ENCODE peak calls at places on chromosomes 13 and 19, in four cellular contexts. K is GM23248, L is heart right ventricle, H is heart left ventricle. T is an unnamed sample. For H3K4me1, the result is how much of the 10 kb centered on the place peaks cover.

GRCh38 chr19:45251452-45252354 is 632 bp downstream of the MARK4 start:
- DNase-seq in L (no peak), K (peak), H (no peak), T (no peak)

GRCh38 chr19:7657047-7657779 is 11.6 kb upstream of the RETN start:
- DNase-seq in K (peak), L (no peak), H (no peak), T (no peak)

GRCh38 chr13:25574437-25575426 is 203.0 kb downstream of the ATP8A2 start:
- DNase-seq in K (peak), L (peak), H (peak), T (peak)

GRCh38 chr13:24500977-24501376 is 11.6 kb downstream of the PARP4 start:
- DNase-seq in L (no peak), H (no peak), K (peak), T (no peak)

GRCh38 chr19:5470264-5470671 is 15.1 kb downstream of the ZNRF4 start:
- DNase-seq in H (no peak), L (no peak), K (no peak), T (no peak)

GRCh38 chr13:72648513-72649065 is 78.8 kb downstream of the MZT1 start:
- DNase-seq in L (no peak), H (no peak), K (no peak), T (no peak)

GRCh38 chr13:26307701-26308100 is 53.8 kb downstream of the CDK8 start:
- DNase-seq in H (no peak), K (no peak), L (no peak), T (no peak)

GRCh38 chr13:77522444-77522843 is 13.1 kb upstream of the SCEL start:
- DNase-seq in H (no peak), L (no peak), K (no peak), T (no peak)

GRCh38 chr19:36837525-36837901 is 674 bp downstream of the ZNF790 start:
- DNase-seq in H (no peak), L (no peak), K (peak), T (no peak)

GRCh38 chr13:62482351-62482750 is 1066.7 kb upstream of the PCDH20 start:
- DNase-seq in H (no peak), K (no peak), L (no peak), T (no peak)

GRCh38 chr13:52127378-52127777 is 1.5 kb downstream of the NEK5 start:
- DNase-seq in L (no peak), K (peak), H (no peak), T (no peak)

GRCh38 chr13:25249001-25249543 is 38.2 kb downstream of the MTMR6 start:
- DNase-seq in L (no peak), H (no peak), K (peak), T (no peak)

GRCh38 chr19:49889687-49890348 is 6.9 kb downstream of the IL4I1 start:
- DNase-seq in H (peak), L (peak), K (peak), T (peak)

GRCh38 chr13:35818577-35819165 is 312.5 kb downstream of the DCLK1 start:
- DNase-seq in H (no peak), K (peak), L (no peak), T (no peak)

GRCh38 chr19:16527971-16528521 is 14.2 kb downstream of the CHERP start:
- DNase-seq in H (no peak), L (no peak), K (peak), T (no peak)

GRCh38 chr13:31207630-31208549 is 8.1 kb downstream of the B3GLCT start:
- DNase-seq in L (peak), K (peak), H (peak), T (no peak)

GRCh38 chr13:105196052-105196451 is 1339.4 kb downstream of the EFNB2 start:
- DNase-seq in L (no peak), H (no peak), K (peak), T (no peak)

GRCh38 chr13:72839831-72840426 is 58.0 kb downstream of the PIBF1 start:
- DNase-seq in H (no peak), L (no peak), K (peak), T (peak)

DNA sequence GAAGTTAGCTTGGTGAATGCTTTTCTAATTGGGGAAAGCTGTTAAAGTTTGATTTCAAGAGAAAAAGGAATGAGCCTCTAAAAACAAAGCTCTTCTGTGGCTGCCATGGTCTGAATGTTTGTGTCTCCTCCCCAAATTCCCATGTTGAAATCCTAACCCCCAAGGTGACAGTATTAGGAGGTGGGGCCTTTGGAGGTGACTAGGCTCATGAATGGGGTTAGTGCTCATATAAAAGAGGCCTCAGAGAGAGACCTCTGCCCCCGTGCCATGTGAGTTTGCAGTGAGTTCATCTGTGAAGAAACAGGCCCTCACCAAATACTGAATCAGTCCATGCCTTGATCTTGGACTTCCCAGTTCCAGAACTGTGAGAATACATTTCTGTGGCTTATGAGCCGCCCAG is 56.5 kb downstream of the ARHGEF7 start:
- DNase-seq in L (no peak), H (no peak), K (peak), T (no peak)
- H3K4me1 ChIP-seq in L (under half), H (under half), K (under half), T (under half)

GRCh38 chr13:99281811-99282263 is 23.7 kb upstream of the GPR18 start:
- DNase-seq in K (peak), H (peak), L (peak), T (peak)

GRCh38 chr13:99278199-99278598 is 20.0 kb upstream of the GPR18 start:
- DNase-seq in H (no peak), L (no peak), K (no peak), T (no peak)

GRCh38 chr13:99282264-99283231 is 24.4 kb upstream of the GPR18 start:
- DNase-seq in H (no peak), L (no peak), K (peak), T (no peak)

GRCh38 chr13:99278843-99279242 is 20.7 kb upstream of the GPR18 start:
- DNase-seq in L (no peak), H (no peak), K (no peak), T (no peak)

GRCh38 chr13:99280166-99280565 is 22.0 kb upstream of the GPR18 start:
- DNase-seq in L (no peak), K (peak), H (no peak), T (peak)
- H3K27ac ChIP-seq in L (no peak), K (peak), H (no peak), T (peak)

GRCh38 chr19:46979103-46979769 is 40.4 kb upstream of the NPAS1 start:
- DNase-seq in K (no peak), L (no peak), H (no peak), T (no peak)
- H3K4me1 ChIP-seq in K (half or more), L (under half), H (half or more), T (under half)

GRCh38 chr19:38717855-38718254 is 26.4 kb downstream of the CAPN12 start:
- DNase-seq in H (no peak), L (no peak), K (no peak), T (no peak)

GRCh38 chr19:38721496-38721895 is 22.8 kb downstream of the CAPN12 start:
- DNase-seq in L (no peak), H (no peak), K (no peak), T (no peak)

GRCh38 chr19:38718747-38719543 is 25.3 kb downstream of the CAPN12 start:
- DNase-seq in K (peak), H (peak), L (peak), T (no peak)

GRCh38 chr19:38720559-38721236 is 23.6 kb downstream of the CAPN12 start:
- DNase-seq in K (no peak), H (no peak), L (no peak), T (no peak)

GRCh38 chr19:38719761-38720558 is 24.3 kb downstream of the CAPN12 start:
- DNase-seq in K (no peak), H (no peak), L (no peak), T (no peak)
- H3K27ac ChIP-seq in K (no peak), H (peak), L (peak), T (no peak)

DNA sequence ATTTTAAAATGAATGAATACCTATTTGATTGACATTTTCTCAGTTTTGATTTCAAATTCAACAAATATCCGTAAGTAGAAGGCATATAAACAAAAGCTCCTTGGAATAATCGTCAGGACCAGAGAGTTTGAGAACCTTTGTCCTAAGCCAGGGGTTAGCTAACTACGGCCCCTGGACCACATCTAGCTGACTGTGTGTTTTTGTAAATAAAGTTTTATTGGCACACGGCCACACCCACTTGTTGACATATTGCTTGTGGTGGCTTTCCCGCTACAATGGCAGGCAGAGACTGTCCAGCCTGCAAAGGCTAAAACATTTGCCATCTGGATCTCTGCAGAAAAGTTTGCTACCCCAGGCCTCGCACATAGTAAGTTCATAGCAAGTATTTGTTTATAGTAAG is 83.4 kb downstream of the GNG7 start:
- DNase-seq in H (no peak), K (no peak), L (no peak), T (no peak)
- H3K4me1 ChIP-seq in H (half or more), K (under half), L (under half), T (under half)

DNA sequence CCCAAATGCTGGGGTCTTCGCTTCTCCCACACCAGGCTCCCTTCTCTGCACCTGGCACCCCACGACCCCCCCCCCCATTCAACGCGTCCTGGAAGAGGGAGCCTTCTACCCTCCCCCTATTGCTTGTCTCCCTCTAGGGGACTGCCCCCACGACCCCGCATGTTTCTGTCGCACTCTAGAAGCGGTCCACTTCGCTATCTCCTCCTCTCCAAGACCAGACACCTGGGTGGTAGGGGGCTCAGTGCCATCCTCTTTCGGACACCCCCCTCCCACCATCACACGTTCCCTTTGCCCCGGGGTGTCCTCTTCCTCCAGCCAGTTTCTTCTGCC is 1.5 kb downstream of the TGFB1 start:
- DNase-seq in L (no peak), K (no peak), H (no peak), T (no peak)
- H3K27ac ChIP-seq in L (peak), K (peak), H (peak), T (peak)

DNA sequence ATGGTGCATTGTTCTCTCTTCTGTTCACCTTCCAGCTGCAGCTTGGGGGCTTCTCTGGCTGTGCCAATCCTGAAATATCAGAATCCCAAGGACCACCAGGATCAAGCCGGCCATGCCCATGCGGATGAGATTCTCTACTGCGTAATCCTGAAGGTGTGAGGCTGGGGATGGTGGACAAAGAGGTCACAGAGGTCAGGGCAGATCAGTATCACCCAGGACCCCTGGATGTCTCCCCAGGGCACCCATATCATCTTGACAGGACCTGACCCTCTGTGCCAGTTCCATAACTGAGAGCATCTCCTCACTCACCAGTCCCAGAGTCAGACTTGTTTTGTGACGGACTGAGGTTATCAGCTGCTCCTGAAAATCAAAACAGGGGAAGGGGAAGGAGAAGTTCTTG is 5.6 kb downstream of the LILRA5 start:
- DNase-seq in K (no peak), L (no peak), H (no peak), T (no peak)
- H3K4me1 ChIP-seq in K (under half), L (under half), H (under half), T (under half)

GRCh38 chr13:99857738-99858137 is 113.8 kb downstream of the ZIC5 start:
- DNase-seq in L (no peak), K (no peak), H (no peak), T (no peak)
- H3K27ac ChIP-seq in L (no peak), K (no peak), H (no peak), T (peak)